ENCODE peak calls at places on chromosomes 11 and 22, in ten cellular contexts. S, E, L, T, N, M, B, Z, O and H are unnamed samples.

GRCh38 chr11:127898422-127899365 is 688.7 kb downstream of the ETS1 start:
- DNase-seq in L (no peak), Z (no peak), E (no peak), T (no peak), M (no peak), S (no peak), B (no peak), O (no peak), N (no peak), H (no peak)

GRCh38 chr11:27392715-27393114 is 29.7 kb upstream of the CCDC34 start:
- DNase-seq in S (no peak), E (no peak), B (no peak), M (peak; percentile 77), T (no peak), O (no peak), Z (no peak), L (peak; percentile 63), N (no peak), H (no peak)

GRCh38 chr11:117828641-117829368 is 4.3 kb upstream of the FXYD2 start:
- DNase-seq in N (peak; percentile 51), E (peak; percentile 34), L (no peak), T (peak; percentile 79), M (peak; percentile 19), O (peak; percentile 69), B (no peak), Z (no peak), S (peak; percentile 79), H (peak; percentile 84)

GRCh38 chr11:86743223-86744118 is 56.9 kb upstream of the PRSS23 start:
- DNase-seq in M (peak; percentile 93), T (no peak), N (no peak), O (no peak), L (peak; percentile 8), S (peak; percentile 83), E (peak; percentile 17), Z (peak; percentile 91), B (no peak), H (peak; percentile 88)

GRCh38 chr22:48883211-48883960 is 944.3 kb downstream of the BRD1 start:
- DNase-seq in N (no peak), S (no peak), Z (no peak), O (peak; percentile 26), L (no peak), E (no peak), B (no peak), M (no peak), T (no peak), H (no peak)

GRCh38 chr11:101446726-101447125 is 137.1 kb downstream of the TRPC6 start:
- DNase-seq in O (no peak), M (peak; percentile 28), E (no peak), L (no peak), N (no peak), B (no peak), S (no peak), T (no peak), Z (no peak), H (no peak)

GRCh38 chr11:19767691-19768151 is 55.1 kb downstream of the NAV2 start:
- DNase-seq in O (no peak), E (no peak), L (no peak), B (no peak), Z (no peak), S (no peak), N (no peak), M (no peak), T (no peak), H (no peak)

GRCh38 chr22:16968218-16968595 is 39.8 kb downstream of the GAB4 start:
- DNase-seq in Z (peak; percentile 24), E (no peak), S (no peak), T (no peak), B (no peak), L (no peak), M (no peak), O (no peak), N (no peak), H (peak; percentile 49)

DNA sequence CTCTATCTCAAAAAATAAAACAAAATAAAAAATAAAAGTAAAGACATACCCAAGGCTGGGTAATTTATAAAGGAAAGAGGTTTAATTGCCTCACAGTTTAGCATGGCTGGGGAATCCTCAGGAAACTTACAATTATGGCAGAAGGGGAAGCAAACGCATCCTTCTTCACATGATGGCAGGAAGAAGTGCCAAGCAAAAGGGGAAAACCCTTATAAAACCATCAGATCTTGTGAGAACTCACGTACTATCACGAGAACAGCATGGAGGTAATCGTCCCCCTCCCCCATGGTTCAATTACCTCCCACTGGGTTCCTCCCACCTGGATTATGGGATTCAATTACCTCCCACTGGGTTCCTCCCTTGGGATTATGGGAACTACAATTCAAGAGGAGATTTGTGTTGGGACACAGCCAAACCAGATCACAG is 8.3 kb upstream of the SSTR3 start:
- DNase-seq in M (no peak), Z (no peak), B (no peak), S (no peak), N (peak; percentile 38), E (no peak), T (no peak), L (no peak), O (no peak), H (no peak)
- H3K4me3 ChIP-seq in M (no peak overlapping the region), Z (no peak overlapping the region), B (no peak overlapping the region), S (no peak overlapping the region), N (peak overlapping the region; percentile 53), E (no peak overlapping the region), T (peak overlapping the region; percentile 30), L (no peak overlapping the region), O (no peak overlapping the region), H (no peak overlapping the region)

DNA sequence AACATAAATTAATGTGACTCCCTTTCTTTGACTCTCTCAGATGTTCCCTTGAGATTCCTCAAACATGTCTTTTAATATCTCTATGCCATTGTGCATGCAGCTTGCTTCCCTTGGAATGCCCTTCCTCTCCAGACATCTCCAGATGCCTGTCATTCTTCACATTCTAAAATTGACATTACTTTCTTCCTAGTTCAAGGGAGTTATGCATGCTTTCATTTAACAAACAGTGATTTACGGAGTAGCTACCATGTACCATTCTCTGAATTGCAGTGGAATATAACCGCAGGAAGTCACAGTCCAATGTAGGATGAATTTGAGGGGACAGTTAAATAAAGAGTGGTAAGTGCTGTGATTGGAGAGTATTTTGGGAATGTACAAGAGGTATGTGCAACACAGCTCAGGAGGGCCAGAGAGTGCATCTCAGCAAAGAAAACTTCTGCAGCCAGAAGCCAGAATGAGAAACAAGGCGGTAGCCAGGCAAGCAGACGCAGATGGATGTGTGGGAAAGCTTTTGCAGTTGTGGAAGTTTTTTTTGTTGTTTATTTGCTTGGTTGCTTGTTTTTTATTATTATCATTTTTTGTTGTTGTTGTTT is 18.7 kb downstream of the MMP10 start:
- DNase-seq in B (no peak), E (no peak), L (peak; percentile 23), N (no peak), T (no peak), Z (peak; percentile 48), O (no peak), S (no peak), M (peak; percentile 55), H (no peak)
- H3K4me1 ChIP-seq in B (no peaks in the 10 kb centered on the region), E (no peaks in the 10 kb centered on the region), L (peaks cover 4% of the 10 kb centered on the region), N (no peaks in the 10 kb centered on the region), T (no peaks in the 10 kb centered on the region), Z (peaks cover 39% of the 10 kb centered on the region), O (no peaks in the 10 kb centered on the region), S (no peaks in the 10 kb centered on the region), M (peaks cover 11% of the 10 kb centered on the region), H (no peaks in the 10 kb centered on the region)

GRCh38 chr11:60852060-60852638 is 3.6 kb downstream of the PTGDR2 start:
- DNase-seq in Z (no peak), E (peak; percentile 93), T (no peak), L (peak; percentile 18), O (no peak), N (no peak), M (no peak), S (no peak), B (no peak), H (no peak)

GRCh38 chr11:60853469-60853950 is 2.2 kb downstream of the PTGDR2 start:
- DNase-seq in E (no peak), Z (no peak), N (no peak), M (no peak), B (no peak), S (no peak), O (no peak), T (no peak), L (no peak), H (no peak)

GRCh38 chr11:60852639-60853468 is 2.9 kb downstream of the PTGDR2 start:
- DNase-seq in B (no peak), Z (no peak), T (no peak), O (no peak), M (no peak), E (no peak), L (no peak), S (no peak), N (no peak), H (no peak)

GRCh38 chr11:60849641-60850520 is 5.9 kb downstream of the PTGDR2 start:
- DNase-seq in O (no peak), T (no peak), L (no peak), Z (no peak), B (no peak), E (no peak), M (no peak), S (no peak), N (no peak), H (no peak)

GRCh38 chr11:60851327-60852059 is 4.3 kb downstream of the PTGDR2 start:
- DNase-seq in N (no peak), B (no peak), O (no peak), T (no peak), M (no peak), Z (no peak), S (no peak), L (no peak), E (no peak), H (no peak)
- H3K4me3 ChIP-seq in N (no peak overlapping the region), B (no peak overlapping the region), O (no peak overlapping the region), T (no peak overlapping the region), M (no peak overlapping the region), Z (no peak overlapping the region), S (no peak overlapping the region), L (no peak overlapping the region), E (no peak overlapping the region), H (no peak overlapping the region)

GRCh38 chr11:3149852-3150188 is 15.3 kb downstream of the OSBPL5 start:
- DNase-seq in L (no peak), O (no peak), E (no peak), M (no peak), Z (no peak), T (no peak), N (no peak), B (no peak), S (no peak), H (no peak)

GRCh38 chr11:3150726-3151125 is 14.4 kb downstream of the OSBPL5 start:
- DNase-seq in L (no peak), Z (no peak), T (no peak), O (no peak), N (no peak), S (no peak), E (no peak), M (no peak), B (no peak), H (no peak)

GRCh38 chr11:3148255-3148989 is 16.7 kb downstream of the OSBPL5 start:
- DNase-seq in B (no peak), T (no peak), N (no peak), E (peak; percentile 71), S (no peak), Z (no peak), O (no peak), L (no peak), M (no peak), H (no peak)

GRCh38 chr11:3147626-3148025 is 17.5 kb downstream of the OSBPL5 start:
- DNase-seq in M (no peak), O (no peak), Z (no peak), E (no peak), L (no peak), S (no peak), N (no peak), T (no peak), B (no peak), H (no peak)

DNA sequence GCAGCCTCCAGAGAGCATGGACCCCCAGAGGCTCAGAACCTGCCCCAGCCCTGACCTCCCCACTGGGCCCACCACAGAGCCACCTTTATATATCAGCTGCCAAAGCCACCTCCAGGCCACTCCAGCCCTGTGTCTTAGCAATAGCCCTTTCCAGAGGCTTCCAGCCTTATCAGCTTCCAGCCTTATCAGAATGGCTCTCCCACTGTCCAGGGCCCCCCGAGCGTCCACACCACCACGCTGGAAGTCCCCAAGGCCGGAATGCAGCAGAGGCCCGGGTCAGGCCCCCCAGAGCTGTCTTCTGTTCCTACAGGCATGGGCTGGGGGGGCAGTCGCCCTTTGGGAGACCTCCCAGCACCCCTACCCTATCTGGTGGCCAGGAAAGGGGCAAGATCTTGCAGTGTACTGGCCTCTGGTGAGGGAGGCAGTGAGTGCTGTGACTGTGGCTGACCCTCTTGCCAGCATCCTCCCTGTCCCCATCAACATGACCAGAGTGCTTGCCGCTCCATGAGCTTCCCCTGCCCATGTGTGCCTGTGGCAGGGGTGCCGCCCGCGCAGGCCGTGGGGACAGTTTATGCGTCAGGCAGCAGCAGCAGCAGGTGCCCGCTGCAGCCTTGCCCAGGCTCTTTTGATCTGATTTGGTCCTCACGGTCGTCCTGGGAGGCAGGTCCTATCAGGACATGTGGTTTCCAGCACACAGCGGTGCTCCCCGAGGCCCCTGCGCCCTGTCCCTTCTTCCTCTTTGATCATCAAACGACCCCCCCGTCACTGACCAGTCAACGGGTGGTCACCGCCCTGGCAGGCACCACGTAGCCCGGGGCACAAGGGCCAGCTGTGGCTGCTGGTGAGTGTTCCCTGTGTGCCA is 15.9 kb downstream of the OSBPL5 start:
- DNase-seq in N (no peak), T (no peak), S (no peak), L (peak; percentile 36), M (no peak), B (no peak), O (no peak), Z (no peak), E (no peak), H (no peak)
- H3K4me1 ChIP-seq in N (no peaks in the 10 kb centered on the region), T (no peaks in the 10 kb centered on the region), S (no peaks in the 10 kb centered on the region), L (peaks cover 37% of the 10 kb centered on the region), M (peaks cover 49% of the 10 kb centered on the region), B (no peaks in the 10 kb centered on the region), O (peaks cover 10% of the 10 kb centered on the region), Z (peaks cover 46% of the 10 kb centered on the region), E (peaks cover 33% of the 10 kb centered on the region), H (peaks cover 71% of the 10 kb centered on the region)